ENCODE peak calls at places on chromosomes 6 and 20, in six cellular contexts. C is hepatocyte, Y is brain microvascular endothelial cell, I is uterus, S is ovary, Q is vagina. J is an unnamed sample.
A peak's percentile ranks its signal among the peaks of the same experiment; 100 is the strongest.

GRCh38 chr6:128117916-128118315 is 217.1 kb upstream of the THEMIS start:
- DNase-seq in C (no peak), Y (no peak), I (no peak), S (no peak), Q (no peak), J (no peak)

GRCh38 chr20:49751397-49751735 is 37.7 kb upstream of the B4GALT5 start:
- DNase-seq in C (no peak), Y (no peak), I (peak; percentile 45), S (no peak), Q (no peak), J (no peak)

GRCh38 chr6:168838000-168838399 is 397.0 kb downstream of the SMOC2 start:
- DNase-seq in C (no peak), Y (no peak), I (no peak), S (no peak), Q (no peak), J (no peak)

GRCh38 chr6:53335224-53335994 is 13.3 kb downstream of the ELOVL5 start:
- DNase-seq in C (no peak), Y (no peak), I (no peak), S (no peak), Q (no peak), J (no peak)

GRCh38 chr6:134621858-134622257 is 303.9 kb upstream of the SGK1 start:
- DNase-seq in C (no peak), Y (no peak), I (no peak), S (no peak), Q (no peak), J (peak; percentile 78)

GRCh38 chr6:63821442-63821841 is 185.8 kb downstream of the PHF3 start:
- DNase-seq in C (no peak), Y (no peak), I (no peak), S (no peak), Q (no peak), J (no peak)

GRCh38 chr6:157964139-157964538 is 17.5 kb upstream of the SYNJ2 start:
- DNase-seq in C (no peak), Y (no peak), I (no peak), S (no peak), Q (no peak), J (no peak)

GRCh38 chr6:118932421-118932820 is 2.5 kb downstream of the MCM9 start:
- DNase-seq in C (no peak), Y (no peak), I (no peak), S (no peak), Q (no peak), J (no peak)

GRCh38 chr6:118618676-118619377 is 32.6 kb downstream of the CEP85L start:
- DNase-seq in C (peak; percentile 50), Y (peak; percentile 40), I (peak; percentile 46), S (peak; percentile 22), Q (no peak), J (peak; percentile 26)

GRCh38 chr6:105374010-105374420 is 28.9 kb downstream of the PREP start:
- DNase-seq in C (peak; percentile 73), Y (peak; percentile 59), I (no peak), S (no peak), Q (no peak), J (peak; percentile 80)

GRCh38 chr6:105370316-105370715 is 32.6 kb downstream of the PREP start:
- DNase-seq in C (no peak), Y (no peak), I (no peak), S (no peak), Q (no peak), J (no peak)

GRCh38 chr6:105372142-105372861 is 30.6 kb downstream of the PREP start:
- DNase-seq in C (peak; percentile 29), Y (no peak), I (no peak), S (no peak), Q (no peak), J (no peak)

GRCh38 chr6:105373481-105373880 is 29.4 kb downstream of the PREP start:
- DNase-seq in C (no peak), Y (no peak), I (no peak), S (no peak), Q (no peak), J (no peak)

GRCh38 chr6:105372862-105373182 is 30.1 kb downstream of the PREP start:
- DNase-seq in C (peak; percentile 51), Y (no peak), I (no peak), S (no peak), Q (no peak), J (peak; percentile 87)
- H3K27ac ChIP-seq in C (peak overlapping the region; percentile 93), Y (no peak overlapping the region), I (no peak overlapping the region), S (no peak overlapping the region), Q (no peak overlapping the region), J (peak overlapping the region; percentile 75)

GRCh38 chr6:44645276-44645675 is 257.8 kb downstream of the CDC5L start:
- DNase-seq in C (no peak), Y (no peak), I (no peak), S (no peak), Q (no peak), J (no peak)
- TF ChIP-seq CTCF in C (no peak), Y (peak; percentile 15), I (no peak), S (no peak), Q (no peak), J (no peak)

GRCh38 chr6:15953152-15953880 is 175.6 kb upstream of the MYLIP start:
- DNase-seq in C (no peak), Y (peak; percentile 6), I (no peak), S (no peak), Q (no peak), J (no peak)
- H3K27ac ChIP-seq in C (no peak overlapping the region), Y (no peak overlapping the region), I (peak overlapping the region; percentile 64), S (no peak overlapping the region), Q (peak overlapping the region; percentile 66), J (no peak overlapping the region)

GRCh38 chr6:50049829-50050228 is at the start of gene DEFB112:
- DNase-seq in C (no peak), Y (no peak), I (no peak), S (no peak), Q (no peak), J (no peak)
- TF ChIP-seq CTCF in C (no peak), Y (no peak), I (no peak), S (no peak), Q (no peak), J (no peak)

DNA sequence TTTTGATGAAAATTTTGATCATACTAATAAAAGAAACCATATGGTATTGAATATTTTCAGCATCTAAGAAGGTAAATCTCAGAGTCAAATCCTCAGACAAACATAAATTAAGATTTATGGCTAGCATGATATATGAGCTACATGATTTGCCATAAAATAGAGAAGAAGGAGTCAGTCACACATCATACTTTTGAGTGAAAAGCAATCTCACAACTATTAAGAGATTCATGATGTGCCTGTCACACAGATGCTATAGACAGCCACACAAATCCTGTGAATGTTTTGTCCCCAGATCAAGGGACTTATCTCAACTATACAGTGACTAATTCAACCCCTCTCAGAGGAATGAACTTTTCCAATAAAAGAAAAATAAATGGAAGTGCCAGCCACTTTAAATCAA is 85.7 kb downstream of the BTBD9 start:
- DNase-seq in C (no peak), Y (no peak), I (no peak), S (no peak), Q (no peak), J (no peak)
- H3K27ac ChIP-seq in C (no peak overlapping the region), Y (no peak overlapping the region), I (no peak overlapping the region), S (no peak overlapping the region), Q (no peak overlapping the region), J (no peak overlapping the region)